ENCODE peak calls at places on chromosomes 7 and 10, in six cellular contexts. P is AG04450, J is HTR-8/SVneo, M is AG08395, U is Kasumi-1, A is Calu3. Y is an unnamed sample.

GRCh38 chr10:69318087-69318996 is 40.0 kb downstream of the HK1 start:
- DNase-seq in P (no peak), J (peak; percentile 92), M (peak; percentile 98), U (peak; percentile 89), A (peak; percentile 98), Y (no peak)

GRCh38 chr10:121539757-121540156 is 58.5 kb downstream of the FGFR2 start:
- DNase-seq in P (no peak), J (no peak), M (no peak), U (no peak), A (no peak), Y (no peak)

GRCh38 chr10:53726921-53727320 is 954.3 kb upstream of the MBL2 start:
- DNase-seq in P (no peak), J (no peak), M (no peak), U (no peak), A (no peak), Y (no peak)

GRCh38 chr7:141362580-141363435 is 188.4 kb upstream of the AGK start:
- DNase-seq in P (no peak), J (peak; percentile 72), M (peak; percentile 45), U (no peak), A (no peak), Y (no peak)

GRCh38 chr10:79273603-79274002 is 73.7 kb upstream of the PPIF start:
- DNase-seq in P (no peak), J (no peak), M (no peak), U (no peak), A (no peak), Y (no peak)

GRCh38 chr7:3649678-3650445 is 348.8 kb downstream of the SDK1 start:
- DNase-seq in P (no peak), J (no peak), M (no peak), U (no peak), A (no peak), Y (no peak)

GRCh38 chr10:71663311-71663710 is 56.3 kb downstream of the C10orf105 start:
- DNase-seq in P (no peak), J (no peak), M (no peak), U (no peak), A (peak; percentile 20), Y (no peak)

GRCh38 chr10:126066491-126066890 is 170.1 kb downstream of the FANK1 start:
- DNase-seq in P (no peak), J (no peak), M (no peak), U (no peak), A (peak; percentile 63), Y (no peak)

GRCh38 chr7:64625114-64626082 is 40.5 kb upstream of the ZNF107 start:
- DNase-seq in P (no peak), J (no peak), M (peak; percentile 5), U (peak; percentile 32), A (no peak), Y (no peak)

GRCh38 chr10:103049237-103049636 is 131.1 kb downstream of the CNNM2 start:
- DNase-seq in P (no peak), J (no peak), M (no peak), U (no peak), A (no peak), Y (no peak)

GRCh38 chr10:6203331-6204062 is 765 bp downstream of the PFKFB3 start:
- DNase-seq in P (no peak), J (no peak), M (peak; percentile 74), U (peak; percentile 58), A (peak; percentile 84), Y (no peak)

GRCh38 chr10:84397735-84398144 is 69.4 kb downstream of the CCSER2 start:
- DNase-seq in P (no peak), J (no peak), M (no peak), U (no peak), A (no peak), Y (no peak)

GRCh38 chr7:108488902-108489538 is 32.8 kb upstream of the NRCAM start:
- DNase-seq in P (no peak), J (no peak), M (no peak), U (no peak), A (no peak), Y (no peak)

GRCh38 chr7:84949067-84949466 is 237.8 kb downstream of the SEMA3D start:
- DNase-seq in P (no peak), J (no peak), M (no peak), U (no peak), A (no peak), Y (no peak)

GRCh38 chr10:69409968-69410367 is 6.8 kb downstream of the TACR2 start:
- DNase-seq in P (no peak), J (no peak), M (no peak), U (peak; percentile 7), A (no peak), Y (no peak)